ENCODE peak calls at places on chromosomes 11 and 22, in four cellular contexts. P is NCI-H345, N is NCI-H774, O is body of pancreas. A is an unnamed sample.
A peak's percentile ranks its signal among the peaks of the same experiment; 100 is the strongest.

GRCh38 chr11:109424893-109425292 is 2.9 kb downstream of the C11orf87 start:
- DNase-seq in P (no peak), N (no peak), O (peak; percentile 36), A (no peak)

GRCh38 chr11:6618117-6619020 is 853 bp downstream of the TPP1 start:
- DNase-seq in N (no peak), P (no peak), O (peak; percentile 57), A (no peak)

GRCh38 chr22:43789452-43789851 is 22.7 kb downstream of the EFCAB6 start:
- DNase-seq in N (no peak), O (peak; percentile 66), P (no peak), A (no peak)

GRCh38 chr22:17518379-17518778 is 44.9 kb upstream of the SLC25A18 start:
- DNase-seq in N (no peak), P (no peak), O (no peak), A (peak; percentile 25)

GRCh38 chr11:76510060-76511047 is 65.5 kb downstream of the EMSY start:
- DNase-seq in N (no peak), P (no peak), O (no peak), A (no peak)

GRCh38 chr11:44779736-44780520 is 53.2 kb downstream of the TSPAN18 start:
- DNase-seq in O (no peak), N (no peak), P (no peak), A (no peak)

GRCh38 chr11:82718841-82719240 is 14.8 kb downstream of the FAM181B start:
- DNase-seq in N (no peak), P (no peak), O (no peak), A (no peak)

GRCh38 chr11:32071811-32072210 is 19.1 kb upstream of the RCN1 start:
- DNase-seq in O (no peak), P (no peak), N (no peak), A (no peak)

GRCh38 chr22:34966980-34967379 is 99.0 kb upstream of the ISX start:
- DNase-seq in P (no peak), O (no peak), N (no peak), A (no peak)

GRCh38 chr11:117673561-117673960 is 123.5 kb downstream of the DSCAML1 start:
- DNase-seq in N (no peak), O (no peak), P (no peak), A (no peak)

GRCh38 chr11:117221775-117222517 is 9.9 kb downstream of the PCSK7 start:
- DNase-seq in O (peak; percentile 61), N (no peak), P (peak; percentile 40), A (peak; percentile 79)